ENCODE peak calls at places on chromosomes 13 and 19, in seven cellular contexts. E is MM.1S, J is GM23248, G is HCT116, O is PC-3, U is neural progenitor cell, L is GM23338. F is an unnamed sample.

GRCh38 chr19:6069268-6069771 is 41.0 kb downstream of the RFX2 start:
- DNase-seq in U (no peak), J (no peak), L (no peak), E (no peak), G (no peak), O (no peak), F (no peak)

GRCh38 chr13:79485014-79485441 is 4.1 kb downstream of the NDFIP2 start:
- DNase-seq in L (no peak), E (no peak), G (no peak), U (no peak), O (peak), J (peak), F (peak)

GRCh38 chr19:10219678-10220077 is 11.5 kb downstream of the S1PR2 start:
- DNase-seq in G (no peak), E (peak), O (peak), J (peak), L (peak), U (peak), F (peak)

GRCh38 chr19:52099497-52100138 is 4.1 kb upstream of the ZNF841 start:
- DNase-seq in O (peak), G (no peak), E (no peak), U (no peak), J (no peak), L (no peak), F (no peak)

GRCh38 chr19:4208385-4209094 is 20.8 kb upstream of the EBI3 start:
- DNase-seq in J (peak), L (peak), G (peak), E (peak), U (peak), O (peak), F (peak)

GRCh38 chr13:43269037-43269476 is 245.7 kb downstream of the DNAJC15 start:
- DNase-seq in G (no peak), U (no peak), J (peak), E (no peak), O (peak), L (no peak), F (peak)

GRCh38 chr19:47305309-47305751 is 4.3 kb upstream of the C5AR1 start:
- DNase-seq in G (peak), J (peak), U (peak), E (peak), L (peak), O (peak), F (peak)

GRCh38 chr13:79870766-79871165 is 389.8 kb downstream of the NDFIP2 start:
- DNase-seq in O (no peak), G (no peak), J (peak), E (no peak), U (no peak), L (no peak), F (no peak)

GRCh38 chr19:49579947-49580263 is 451 bp downstream of the NOSIP start:
- DNase-seq in J (peak), G (no peak), L (no peak), U (no peak), E (no peak), O (no peak), F (no peak)

GRCh38 chr19:43777163-43777700 is 3.5 kb downstream of the KCNN4 start:
- DNase-seq in U (no peak), L (no peak), O (no peak), J (peak), E (no peak), G (no peak), F (peak)

GRCh38 chr13:80307401-80307987 is 33.4 kb downstream of the SPRY2 start:
- DNase-seq in L (no peak), O (no peak), U (no peak), E (no peak), J (no peak), G (no peak), F (no peak)

GRCh38 chr13:22009500-22009899 is 338.6 kb downstream of the FGF9 start:
- DNase-seq in J (no peak), G (no peak), U (no peak), E (no peak), O (no peak), L (no peak), F (no peak)

GRCh38 chr13:31951215-31951678 is 80.3 kb upstream of the FRY start:
- DNase-seq in G (no peak), U (no peak), J (peak), E (peak), L (no peak), O (peak), F (peak)

GRCh38 chr13:91369432-91369831 is 21.9 kb downstream of the MIR17HG start:
- DNase-seq in L (no peak), E (no peak), U (no peak), J (peak), O (peak), G (no peak), F (no peak)

GRCh38 chr19:49327878-49328544 is 3.0 kb upstream of the SLC6A16 start:
- DNase-seq in O (peak), G (peak), J (peak), U (peak), L (peak), E (peak), F (no peak)

GRCh38 chr13:33918199-33918932 is 100.4 kb downstream of the RFC3 start:
- DNase-seq in G (no peak), J (peak), L (no peak), O (peak), E (no peak), U (peak), F (no peak)

GRCh38 chr19:1492474-1493006 is 1.6 kb downstream of the REEP6 start:
- DNase-seq in U (no peak), J (peak), O (peak), L (no peak), G (no peak), E (no peak), F (peak)

GRCh38 chr19:737591-738093 is 13.3 kb upstream of the MISP start:
- DNase-seq in O (peak), E (peak), L (peak), G (no peak), U (peak), J (peak), F (peak)

GRCh38 chr13:109781384-109782065 is 4.9 kb downstream of the IRS2 start:
- DNase-seq in E (no peak), U (no peak), G (no peak), J (peak), O (no peak), L (no peak), F (no peak)

GRCh38 chr13:112943309-112944125 is 25.5 kb upstream of the MCF2L start:
- DNase-seq in G (no peak), O (peak), U (peak), J (peak), E (no peak), L (peak), F (peak)

GRCh38 chr13:83065136-83065535 is 817.1 kb downstream of the SLITRK1 start:
- DNase-seq in O (no peak), E (no peak), G (no peak), U (no peak), L (no peak), J (peak), F (peak)

GRCh38 chr13:18946738-18947137 is 234.9 kb downstream of the TUBA3C start:
- DNase-seq in J (no peak), L (no peak), O (no peak), G (no peak), E (no peak), U (no peak), F (no peak)

GRCh38 chr13:62387642-62388041 is 972.0 kb upstream of the PCDH20 start:
- DNase-seq in G (peak), L (peak), U (peak), J (peak), O (peak), E (no peak), F (peak)

GRCh38 chr19:50817941-50818858 is 5.4 kb downstream of the KLK1 start:
- DNase-seq in J (peak), G (peak), U (peak), O (peak), L (peak), E (no peak), F (peak)

DNA sequence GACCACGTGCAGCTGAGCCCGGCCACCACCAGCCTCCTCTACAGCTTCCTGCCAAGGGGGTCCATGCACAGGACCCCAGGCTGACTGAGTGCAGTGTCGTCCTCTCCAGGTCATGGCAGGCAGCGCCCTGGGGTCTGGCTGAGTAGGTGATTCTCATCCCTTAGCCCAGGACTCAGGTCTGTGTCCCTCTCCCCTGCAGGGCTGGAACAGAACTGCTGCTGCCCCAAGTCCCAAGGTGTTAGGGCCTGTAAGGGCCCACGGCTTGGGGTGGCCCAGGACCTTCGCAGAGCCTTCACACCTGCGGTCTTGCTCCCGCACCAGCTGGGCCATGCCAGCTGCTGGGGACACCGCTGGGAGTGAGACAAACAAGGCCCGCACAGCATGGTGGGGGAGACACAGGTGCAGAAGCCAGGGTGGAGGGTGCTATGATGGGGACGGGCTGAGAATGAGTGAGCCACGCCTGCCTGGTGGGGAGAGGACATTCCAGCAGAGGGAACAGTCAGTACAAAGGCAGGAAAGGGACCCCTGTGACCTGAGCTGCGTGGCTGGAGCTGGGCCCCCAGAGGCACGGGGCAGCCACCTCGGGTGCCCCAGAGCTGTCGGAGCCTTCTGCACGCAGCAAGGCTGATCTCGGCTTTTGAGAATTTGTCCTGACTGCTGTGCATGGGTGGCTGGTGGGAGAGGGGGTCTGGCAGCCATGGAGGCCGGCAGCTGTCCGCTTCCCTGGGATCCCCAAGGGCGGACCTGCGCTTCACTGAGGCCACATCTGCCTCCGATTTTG is 11.9 kb downstream of the PLEKHF1 start:
- DNase-seq in L (peak), O (no peak), U (no peak), G (no peak), E (no peak), J (no peak), F (no peak)
- H3K27ac ChIP-seq in L (no peak), O (no peak), U (no peak), G (no peak), E (no peak), J (no peak), F (no peak)

GRCh38 chr13:38630780-38631179 is 56.1 kb upstream of the FREM2 start:
- DNase-seq in G (no peak), E (no peak), O (no peak), L (no peak), U (no peak), J (peak), F (no peak)
- TF ChIP-seq EZH2phosphoT487 in G (no peak), E (no peak), O (no peak), L (no peak), U (no peak), J (no peak), F (no peak)

DNA sequence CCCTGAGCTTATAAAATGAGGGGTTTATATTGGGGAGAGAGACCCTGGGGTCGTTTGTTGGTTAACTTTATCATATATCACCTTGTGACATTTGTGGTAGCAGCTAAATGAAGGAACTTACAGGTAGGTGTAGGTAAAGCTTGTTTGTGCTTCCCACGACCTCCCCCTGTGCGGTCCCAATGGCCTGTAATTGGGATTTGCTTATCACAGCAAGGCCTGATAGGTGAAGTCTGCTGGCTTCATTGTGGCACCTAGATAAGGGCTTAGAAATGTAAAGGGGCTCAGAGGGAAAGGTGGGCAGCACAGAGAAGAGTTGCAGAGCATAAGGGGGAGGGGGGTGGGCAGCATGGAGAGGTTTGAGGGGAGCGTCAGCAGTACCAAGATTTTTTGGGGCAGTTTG is 35.5 kb upstream of the MLNR start:
- DNase-seq in L (peak), E (no peak), O (no peak), G (no peak), U (no peak), J (no peak), F (no peak)
- TF ChIP-seq EZH2 in L (no peak), E (no peak), O (no peak), G (no peak), U (no peak), J (no peak), F (no peak)

GRCh38 chr19:41530761-41531301 is 45.1 kb upstream of the CEACAM21 start:
- DNase-seq in J (peak), E (no peak), L (no peak), O (no peak), G (no peak), U (no peak), F (no peak)

GRCh38 chr19:41533691-41534090 is 42.3 kb upstream of the CEACAM21 start:
- DNase-seq in L (no peak), U (no peak), G (no peak), E (no peak), O (no peak), J (no peak), F (no peak)

GRCh38 chr19:41530184-41530534 is 45.8 kb upstream of the CEACAM21 start:
- DNase-seq in G (no peak), L (no peak), U (no peak), J (no peak), E (no peak), O (no peak), F (no peak)

GRCh38 chr19:41532526-41532925 is 43.4 kb upstream of the CEACAM21 start:
- DNase-seq in J (no peak), E (no peak), G (no peak), L (no peak), U (no peak), O (no peak), F (no peak)

GRCh38 chr19:41531438-41532311 is 44.3 kb upstream of the CEACAM21 start:
- DNase-seq in G (no peak), O (no peak), E (no peak), L (no peak), J (peak), U (no peak), F (no peak)
- H3K27ac ChIP-seq in G (no peak), O (no peak), E (peak), L (no peak), J (peak), U (no peak), F (no peak)

DNA sequence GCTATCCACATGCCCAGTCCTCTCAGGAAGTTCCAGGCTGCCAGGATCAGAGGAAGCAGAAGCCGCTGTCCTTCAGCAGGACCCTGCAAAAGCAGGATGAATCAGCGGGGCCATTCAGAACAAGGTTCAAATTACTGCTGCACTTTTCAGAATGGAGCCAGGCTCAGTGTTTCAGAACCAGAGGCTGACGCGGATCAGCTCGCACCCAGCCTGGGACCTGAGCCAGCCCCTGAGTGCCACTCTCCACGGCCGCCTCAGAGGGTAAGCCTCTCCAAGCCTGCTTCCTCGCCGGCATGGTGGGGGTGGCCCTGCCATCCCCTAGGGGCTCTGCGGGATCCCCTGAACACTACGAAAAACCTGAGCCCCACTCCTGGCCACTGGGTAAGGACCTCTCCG is 24.7 kb downstream of the RASA3 start:
- DNase-seq in J (peak), L (no peak), G (no peak), U (no peak), O (no peak), E (no peak), F (no peak)
- TF ChIP-seq EZH2phosphoT487 in J (no peak), L (no peak), G (no peak), U (no peak), O (no peak), E (no peak), F (no peak)

DNA sequence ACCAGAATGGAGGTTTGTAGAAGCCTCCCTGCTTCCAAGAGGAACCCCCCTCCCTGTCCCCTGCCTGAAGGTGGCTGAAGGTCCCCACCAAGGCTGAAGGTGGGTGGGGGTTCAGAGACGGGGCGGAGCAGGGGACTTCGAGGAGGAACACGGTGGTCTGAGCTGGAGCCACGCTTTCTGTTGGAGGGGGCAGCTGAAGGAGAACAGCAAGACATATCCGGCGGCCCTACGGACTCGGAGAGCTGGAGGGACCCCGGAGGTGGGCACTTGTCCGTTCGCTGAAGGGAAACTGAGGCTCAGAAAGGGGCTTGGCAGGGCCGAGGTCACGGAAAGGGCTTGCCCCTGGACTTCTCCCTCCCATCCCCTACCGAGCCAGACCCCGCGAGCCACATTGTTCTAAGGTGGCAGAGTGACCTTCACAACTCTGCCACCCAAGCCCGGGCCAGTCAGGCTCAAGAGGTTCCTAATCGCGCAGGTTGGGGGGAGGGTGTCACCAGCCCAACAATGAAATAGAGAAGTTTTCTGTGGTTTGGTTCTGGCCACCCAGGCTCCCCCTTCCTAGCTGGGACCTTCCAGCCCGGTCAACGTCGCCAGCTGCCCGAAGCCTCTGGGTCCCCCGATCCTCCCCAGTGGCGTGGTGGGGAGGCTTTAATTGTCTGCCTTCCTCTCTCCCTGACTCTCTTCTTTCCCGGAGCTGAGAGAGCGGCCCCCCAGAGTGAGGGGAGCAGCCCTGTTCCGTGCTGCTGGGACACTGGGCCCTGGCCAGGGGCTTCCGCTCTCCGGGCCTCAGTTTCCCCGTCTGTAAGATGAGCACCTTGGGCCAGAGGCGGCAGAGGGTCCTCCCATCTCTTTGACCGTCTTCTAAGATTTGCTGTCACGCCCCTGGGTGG is 15.5 kb upstream of the KCNN1 start:
- DNase-seq in G (no peak), J (no peak), O (no peak), L (no peak), E (no peak), U (peak), F (no peak)
- TF ChIP-seq EZH2 in G (no peak), J (peak), O (no peak), L (peak), E (no peak), U (peak), F (peak)

GRCh38 chr13:44899967-44900366 is 89.3 kb downstream of the NUFIP1 start:
- DNase-seq in O (peak), L (no peak), U (no peak), G (no peak), E (no peak), J (no peak), F (no peak)

GRCh38 chr13:44895584-44895983 is 93.7 kb downstream of the NUFIP1 start:
- DNase-seq in U (no peak), J (no peak), L (no peak), E (no peak), O (no peak), G (no peak), F (no peak)

DNA sequence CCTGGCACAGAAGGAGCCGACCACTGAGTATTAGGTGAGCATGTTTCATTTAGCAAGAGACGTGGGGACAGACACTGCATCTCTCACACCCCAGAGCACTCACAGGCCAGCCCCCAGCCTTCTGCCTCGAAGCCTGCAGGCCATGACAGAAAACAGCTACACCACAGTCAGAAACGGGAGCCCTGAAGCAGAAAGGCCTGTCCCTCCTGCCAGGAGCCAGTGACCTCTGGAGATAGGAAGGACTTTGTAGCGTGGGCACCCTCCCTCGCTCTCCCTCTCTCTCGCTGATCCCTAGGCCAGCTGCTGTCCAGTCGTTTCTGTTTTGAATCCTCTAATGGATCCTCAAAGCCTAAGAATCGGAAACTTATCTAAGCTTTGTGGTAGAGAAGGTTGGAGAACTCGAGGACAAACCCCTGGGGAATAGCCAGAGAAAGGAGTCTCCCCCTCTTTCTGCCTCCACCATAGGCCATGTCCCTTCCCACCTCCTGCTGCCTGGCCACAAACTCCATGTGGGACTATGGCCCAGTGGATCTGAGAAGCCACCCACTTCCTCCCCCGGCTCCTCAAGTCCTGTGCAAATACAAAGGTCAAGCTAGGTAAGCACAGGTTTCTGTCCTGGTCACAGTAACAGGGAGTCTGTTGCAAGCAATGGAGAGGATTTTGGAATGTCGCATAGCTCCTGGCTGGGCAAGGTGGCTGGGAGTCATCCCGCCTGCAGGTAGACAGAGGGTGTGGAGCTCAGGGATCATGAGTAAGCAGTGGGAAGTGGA is 95.1 kb downstream of the NUFIP1 start:
- DNase-seq in J (no peak), U (no peak), E (no peak), G (no peak), L (no peak), O (peak), F (peak)
- H3K27ac ChIP-seq in J (no peak), U (no peak), E (no peak), G (no peak), L (no peak), O (no peak), F (no peak)

GRCh38 chr13:30910676-30911075 is 4.6 kb downstream of the MEDAG start:
- DNase-seq in L (no peak), G (no peak), U (no peak), O (no peak), J (no peak), E (no peak), F (no peak)
- TF ChIP-seq EZH2phosphoT487 in L (no peak), G (no peak), U (no peak), O (no peak), J (no peak), E (no peak), F (no peak)

GRCh38 chr19:44846455-44847143 is 502 bp downstream of the NECTIN2 start:
- DNase-seq in J (peak), U (peak), E (no peak), L (peak), O (no peak), G (no peak), F (peak)
- TF ChIP-seq EZH2 in J (no peak), U (no peak), E (no peak), L (no peak), O (no peak), G (no peak), F (no peak)